ENCODE peak calls at places on chromosomes 6 and 20, in five cellular contexts. A is right cardiac atrium; H is adrenal gland; D is effector memory CD4-positive, alpha-beta T cell; Q is GM23248. X is an unnamed sample. For H3K4me1, the result is how much of the 10 kb centered on the place peaks cover.

GRCh38 chr20:51735728-51736600 is 32.2 kb downstream of the ATP9A start:
- DNase-seq in Q (no peak), D (no peak), A (no peak), H (no peak), X (no peak)

GRCh38 chr6:170152111-170152926 is 138.6 kb downstream of the DLL1 start:
- DNase-seq in A (peak), Q (no peak), D (no peak), H (peak), X (no peak)

GRCh38 chr20:52060794-52061714 is 130.5 kb downstream of the ZFP64 start:
- DNase-seq in D (no peak), Q (peak), H (no peak), A (peak), X (no peak)

GRCh38 chr20:48164034-48164433 is 378.8 kb upstream of the SULF2 start:
- DNase-seq in H (no peak), Q (no peak), D (no peak), A (no peak), X (no peak)

GRCh38 chr20:25309395-25310267 is 61.7 kb downstream of the PYGB start:
- DNase-seq in A (peak), D (no peak), H (peak), Q (peak), X (no peak)

GRCh38 chr20:19936801-19937583 is 80.2 kb upstream of the NAA20 start:
- DNase-seq in D (no peak), H (peak), A (no peak), Q (no peak), X (no peak)

GRCh38 chr6:37454420-37455125 is 21.6 kb downstream of the CMTR1 start:
- DNase-seq in A (no peak), H (no peak), D (no peak), Q (peak), X (no peak)

GRCh38 chr6:90478278-90478677 is 108.6 kb downstream of the MAP3K7 start:
- DNase-seq in Q (no peak), A (no peak), H (no peak), D (no peak), X (peak)

GRCh38 chr6:82331031-82331773 is 32.4 kb upstream of the TPBG start:
- DNase-seq in A (no peak), H (no peak), D (no peak), Q (peak), X (no peak)

GRCh38 chr6:33929575-33930288 is 125.9 kb upstream of the MLN start:
- DNase-seq in H (no peak), D (no peak), Q (no peak), A (peak), X (no peak)

GRCh38 chr20:4730782-4731181 is 9.1 kb downstream of the PRND start:
- DNase-seq in H (no peak), D (no peak), A (no peak), Q (peak), X (no peak)

GRCh38 chr20:47854687-47855212 is 69.5 kb upstream of the SULF2 start:
- DNase-seq in Q (peak), A (no peak), D (no peak), H (peak), X (peak)

GRCh38 chr6:32941412-32941784 is 570 bp upstream of the HLA-DMB start:
- DNase-seq in A (no peak), Q (no peak), H (no peak), D (peak), X (peak)

GRCh38 chr20:63448050-63448449 is 24.4 kb downstream of the KCNQ2 start:
- DNase-seq in D (no peak), H (no peak), Q (no peak), A (no peak), X (no peak)

GRCh38 chr6:12137480-12137879 is 125.4 kb downstream of the HIVEP1 start:
- DNase-seq in A (peak), Q (peak), H (peak), D (no peak), X (no peak)

GRCh38 chr20:64041040-64041780 is 5.2 kb downstream of the C20orf204 start:
- DNase-seq in D (no peak), A (no peak), Q (no peak), H (no peak), X (no peak)

GRCh38 chr6:14502551-14502950 is 385.0 kb downstream of the CD83 start:
- DNase-seq in Q (no peak), A (no peak), D (no peak), H (no peak), X (no peak)

GRCh38 chr20:48025061-48025515 is 239.8 kb upstream of the SULF2 start:
- DNase-seq in A (peak), H (peak), D (no peak), Q (peak), X (peak)

GRCh38 chr20:18985551-18985950 is 172.0 kb downstream of the SCP2D1 start:
- DNase-seq in Q (no peak), A (no peak), D (no peak), H (no peak), X (no peak)

GRCh38 chr6:3438190-3439167 is 18.4 kb downstream of the SLC22A23 start:
- DNase-seq in D (no peak), Q (peak), A (no peak), H (no peak), X (no peak)

GRCh38 chr6:108082539-108082938 is 8.0 kb upstream of the OSTM1 start:
- DNase-seq in A (no peak), Q (no peak), D (no peak), H (no peak), X (no peak)

GRCh38 chr6:33670971-33671370 is 40.5 kb downstream of the UQCC2 start:
- DNase-seq in D (no peak), Q (no peak), H (no peak), A (no peak), X (no peak)

GRCh38 chr6:130432838-130433237 is 67.0 kb downstream of the TMEM200A start:
- DNase-seq in Q (no peak), H (no peak), A (no peak), D (no peak), X (no peak)

GRCh38 chr20:33070413-33071053 is 8.9 kb upstream of the BPIFB4 start:
- DNase-seq in D (no peak), H (no peak), Q (no peak), A (no peak), X (no peak)

GRCh38 chr6:152642578-152643375 is 5.6 kb upstream of the SYNE1 start:
- DNase-seq in D (no peak), Q (peak), A (peak), H (peak), X (peak)

GRCh38 chr20:53763707-53764415 is 170.2 kb upstream of the ZNF217 start:
- DNase-seq in H (no peak), D (no peak), A (no peak), Q (peak), X (no peak)

GRCh38 chr20:38827770-38828281 is 22.3 kb downstream of the PPP1R16B start:
- DNase-seq in Q (no peak), A (no peak), D (no peak), H (no peak), X (no peak)

GRCh38 chr6:38714239-38715015 is 684 bp upstream of the DNAH8 start:
- DNase-seq in Q (no peak), D (no peak), H (no peak), A (no peak), X (no peak)

GRCh38 chr20:6700563-6701328 is 66.7 kb upstream of the BMP2 start:
- DNase-seq in Q (no peak), H (peak), A (peak), D (no peak), X (no peak)

GRCh38 chr6:39819226-39819625 is 27.1 kb downstream of the DAAM2 start:
- DNase-seq in H (no peak), A (no peak), Q (peak), D (no peak), X (no peak)

GRCh38 chr6:137783640-137784198 is 83.3 kb upstream of the TNFAIP3 start:
- DNase-seq in H (no peak), Q (no peak), A (no peak), D (no peak), X (no peak)

GRCh38 chr6:96626749-96627353 is 63.9 kb downstream of the FHL5 start:
- DNase-seq in Q (peak), A (no peak), H (no peak), D (no peak), X (peak)

DNA sequence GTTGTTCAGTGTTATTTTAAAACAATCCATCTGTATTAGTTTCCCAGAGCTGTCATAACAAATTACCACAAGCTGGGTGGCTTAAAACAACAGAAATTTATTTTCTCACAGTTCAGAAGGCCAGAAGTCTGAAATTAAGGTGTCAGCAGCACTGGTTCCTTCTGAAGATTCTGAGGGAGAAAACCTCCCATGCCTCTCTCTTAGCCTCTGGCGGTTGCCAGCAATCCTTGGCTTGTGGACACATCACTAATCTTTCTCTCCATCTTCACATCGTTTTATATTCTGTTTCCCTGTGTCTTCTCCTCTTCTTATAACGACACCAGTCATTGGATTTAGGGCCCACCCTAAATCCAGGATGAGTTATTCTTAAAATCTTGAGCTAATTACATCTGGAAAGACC is 70.2 kb upstream of the EPB41L1 start:
- DNase-seq in D (no peak), Q (no peak), A (no peak), H (no peak), X (no peak)
- H3K4me1 ChIP-seq in D (under half), Q (under half), A (under half), H (under half), X (under half)

GRCh38 chr20:62339647-62340062 is 27.5 kb downstream of the LAMA5 start:
- DNase-seq in H (no peak), A (no peak), D (no peak), Q (no peak), X (peak)
- H3K4me1 ChIP-seq in H (under half), A (under half), D (under half), Q (under half), X (half or more)

DNA sequence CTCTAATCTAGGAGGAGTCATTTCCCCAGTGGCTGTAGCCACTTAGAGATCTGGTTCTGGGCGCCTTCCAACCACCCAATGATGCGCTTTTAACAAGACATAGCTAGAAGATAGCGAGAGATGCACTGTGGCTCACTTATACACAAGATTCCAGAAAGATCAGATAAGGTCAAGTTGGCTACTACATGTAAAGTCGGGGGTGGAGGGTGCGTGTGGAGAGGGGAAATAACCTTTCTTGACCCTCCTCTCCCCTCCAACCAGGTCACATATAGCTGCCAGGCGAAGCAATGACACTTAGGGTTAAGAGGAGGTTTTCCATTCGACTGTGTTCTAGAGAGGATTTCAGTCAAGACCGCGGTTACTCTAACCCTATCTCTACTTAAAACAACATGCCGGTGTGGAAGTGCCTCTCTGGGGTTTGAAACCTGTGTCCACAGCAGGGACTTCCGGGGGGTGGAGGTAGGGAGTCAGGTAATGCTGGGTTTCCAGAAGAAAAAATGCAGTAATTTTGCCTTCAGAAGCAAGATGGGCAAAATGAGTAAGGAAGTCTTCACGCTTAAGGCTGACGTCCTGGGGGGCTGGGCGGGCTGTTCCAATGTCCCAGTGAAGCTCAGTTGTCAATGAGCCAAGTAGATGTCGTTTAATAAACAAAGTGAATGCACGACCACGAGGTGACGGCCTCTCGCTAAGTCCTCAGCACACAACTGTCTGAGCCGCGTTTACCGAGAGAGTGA is 1.9 kb upstream of the SIM1 start:
- DNase-seq in A (no peak), D (no peak), Q (no peak), H (no peak), X (no peak)
- H3K4me1 ChIP-seq in A (under half), D (under half), Q (under half), H (under half), X (under half)

GRCh38 chr6:158264180-158264579 is 48.1 kb upstream of the TULP4 start:
- DNase-seq in A (no peak), Q (no peak), D (no peak), H (no peak), X (no peak)

GRCh38 chr6:158259845-158260244 is 52.4 kb upstream of the TULP4 start:
- DNase-seq in A (no peak), D (no peak), Q (no peak), H (no peak), X (no peak)

GRCh38 chr6:158262755-158263154 is 49.5 kb upstream of the TULP4 start:
- DNase-seq in Q (no peak), A (no peak), D (no peak), H (no peak), X (no peak)

GRCh38 chr6:158259136-158259535 is 53.1 kb upstream of the TULP4 start:
- DNase-seq in Q (no peak), H (no peak), A (no peak), D (no peak), X (no peak)

DNA sequence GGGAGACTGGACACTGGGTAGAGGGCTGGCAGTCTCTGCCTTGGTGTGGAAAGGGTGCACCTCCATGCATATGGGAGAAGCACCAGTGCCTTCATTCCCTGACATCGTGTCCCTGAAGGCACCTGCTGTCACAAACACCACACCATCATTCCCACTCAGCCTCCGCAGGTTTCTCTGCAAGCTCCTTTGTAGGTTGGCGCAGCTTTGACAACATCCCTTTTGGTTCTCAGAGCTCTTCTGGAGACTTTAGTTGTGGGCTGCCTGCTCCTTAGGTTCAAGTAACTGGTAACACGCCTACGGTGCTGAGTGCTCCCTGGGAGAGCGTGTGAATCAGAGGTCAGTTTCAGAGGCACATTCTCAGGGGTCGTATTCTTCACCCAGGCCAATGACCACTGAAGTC is 50.2 kb upstream of the TULP4 start:
- DNase-seq in A (no peak), H (no peak), D (no peak), Q (no peak), X (no peak)
- H3K4me1 ChIP-seq in A (under half), H (under half), D (under half), Q (under half), X (under half)

GRCh38 chr20:22678678-22679077 is 94.3 kb upstream of the FOXA2 start:
- DNase-seq in A (no peak), D (no peak), Q (no peak), H (no peak), X (no peak)
- H3K4me1 ChIP-seq in A (under half), D (under half), Q (under half), H (under half), X (under half)

DNA sequence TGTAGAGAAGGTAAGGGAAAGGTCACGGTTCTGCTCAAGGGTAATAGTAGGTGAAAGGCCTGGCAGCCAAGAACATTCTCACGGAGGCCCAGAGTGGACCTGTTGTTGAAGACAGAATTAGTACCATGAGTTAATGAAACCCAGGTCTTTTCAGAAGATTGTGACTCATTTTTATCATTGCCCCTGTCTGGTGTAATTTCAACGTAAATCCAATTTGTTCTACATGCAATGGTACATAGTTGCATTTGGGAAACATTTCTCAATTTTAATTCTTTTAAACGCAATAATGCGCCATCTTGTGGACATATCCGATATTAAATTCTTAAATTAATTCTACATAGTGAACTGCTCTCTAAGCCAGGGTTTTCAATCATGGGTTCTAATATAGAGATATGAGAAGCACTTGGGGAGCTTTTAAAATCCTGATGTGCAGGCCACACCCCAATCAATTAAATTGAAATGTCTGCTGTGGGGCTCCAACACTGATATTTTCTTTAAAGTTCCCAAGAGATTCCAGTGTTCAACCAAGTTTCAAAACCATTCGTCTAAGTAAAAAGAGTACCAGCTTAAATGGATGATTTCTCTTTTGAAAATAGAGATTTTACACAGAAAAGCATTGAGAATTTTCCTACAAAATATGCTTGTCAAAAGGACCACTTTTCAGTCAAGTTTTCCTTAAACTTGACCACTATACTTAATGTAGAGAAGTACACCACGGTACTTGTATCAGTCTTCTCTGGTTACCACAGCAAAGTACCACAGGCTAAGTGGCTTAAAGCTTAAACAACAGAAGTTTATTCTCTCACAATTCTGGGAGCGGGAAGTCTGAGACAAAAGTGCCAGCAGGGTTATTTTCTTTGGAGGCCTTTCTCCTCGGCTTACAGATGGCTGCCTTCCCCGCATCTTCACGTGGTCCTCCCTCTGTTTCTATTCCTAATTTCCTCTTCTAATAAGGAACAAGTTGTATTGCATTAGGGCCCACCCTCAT is 257.6 kb downstream of the PLCB1 start:
- DNase-seq in Q (peak), H (no peak), D (no peak), A (no peak), X (peak)
- H3K4me1 ChIP-seq in Q (under half), H (under half), D (under half), A (under half), X (half or more)

GRCh38 chr20:50182336-50182735 is 8.3 kb upstream of the CEBPB start:
- DNase-seq in H (no peak), A (no peak), D (no peak), Q (no peak), X (no peak)
- H3K4me1 ChIP-seq in H (under half), A (under half), D (under half), Q (under half), X (under half)

X was measured in OCI-LY7.